ENCODE peak calls at places on chromosomes 7 and 10, in seven cellular contexts. L is activated T-cell treated with anti-CD3 and anti-CD28 coated beads for 1 hour; Z is T-helper 1 cell; M is caudate nucleus; D is AG08396; A is CD4-positive, alpha-beta memory T cell; S is SW480. O is an unnamed sample.
A peak's percentile ranks its signal among the peaks of the same experiment; 100 is the strongest.

GRCh38 chr7:42736931-42737330 is 174.9 kb downstream of the C7orf25 start:
- DNase-seq in L (no peak), Z (no peak), M (no peak), D (no peak), A (no peak), S (peak; percentile 45), O (no peak)

GRCh38 chr7:27160147-27160545 is 3.7 kb upstream of the HOXA7 start:
- DNase-seq in L (no peak), Z (no peak), M (no peak), D (no peak), A (no peak), S (no peak), O (no peak)

GRCh38 chr7:17056491-17057142 is 174.8 kb upstream of the AGR3 start:
- DNase-seq in L (no peak), Z (no peak), M (no peak), D (no peak), A (no peak), S (no peak), O (no peak)

GRCh38 chr10:11437391-11438241 is 173.8 kb downstream of the USP6NL start:
- DNase-seq in L (no peak), Z (no peak), M (no peak), D (no peak), A (no peak), S (no peak), O (peak; percentile 21)

GRCh38 chr7:26399309-26399610 is 107.6 kb downstream of the SNX10 start:
- DNase-seq in L (no peak), Z (no peak), M (no peak), D (peak; percentile 39), A (no peak), S (peak; percentile 89), O (peak; percentile 66)

GRCh38 chr10:103168436-103168835 is 24.6 kb downstream of the NT5C2 start:
- DNase-seq in L (no peak), Z (no peak), M (no peak), D (no peak), A (no peak), S (no peak), O (no peak)

GRCh38 chr7:3294432-3295100 is 6.5 kb upstream of the SDK1 start:
- DNase-seq in L (no peak), Z (no peak), M (no peak), D (no peak), A (no peak), S (peak; percentile 59), O (no peak)

GRCh38 chr10:103192089-103192450 is 1.0 kb downstream of the NT5C2 start:
- DNase-seq in L (no peak), Z (no peak), M (no peak), D (no peak), A (no peak), S (peak; percentile 12), O (peak; percentile 25)

GRCh38 chr7:39691821-39692220 is 68.4 kb downstream of the RALA start:
- DNase-seq in L (no peak), Z (no peak), M (no peak), D (peak; percentile 31), A (no peak), S (no peak), O (no peak)

GRCh38 chr7:131327049-131327625 is 539 bp upstream of the MKLN1 start:
- DNase-seq in L (no peak), Z (peak; percentile 13), M (peak; percentile 25), D (peak; percentile 67), A (no peak), S (peak; percentile 70), O (peak; percentile 62)

GRCh38 chr7:51233375-51233774 is 83.2 kb downstream of the COBL start:
- DNase-seq in L (no peak), Z (no peak), M (no peak), D (no peak), A (no peak), S (no peak), O (no peak)

GRCh38 chr10:11830836-11831519 is 7.8 kb downstream of the PROSER2 start:
- DNase-seq in L (no peak), Z (no peak), M (no peak), D (no peak), A (no peak), S (no peak), O (no peak)

GRCh38 chr10:132388901-132389630 is 7.9 kb upstream of the PWWP2B start:
- DNase-seq in L (no peak), Z (no peak), M (no peak), D (peak; percentile 69), A (no peak), S (no peak), O (no peak)

GRCh38 chr7:42189535-42189934 is 47.5 kb downstream of the GLI3 start:
- DNase-seq in L (no peak), Z (no peak), M (no peak), D (no peak), A (no peak), S (no peak), O (no peak)

GRCh38 chr7:112997831-112998230 is 88.8 kb downstream of the GPR85 start:
- DNase-seq in L (no peak), Z (no peak), M (no peak), D (no peak), A (no peak), S (peak; percentile 7), O (no peak)

GRCh38 chr7:96401200-96401599 is 79.3 kb upstream of the SLC25A13 start:
- DNase-seq in L (no peak), Z (no peak), M (no peak), D (no peak), A (no peak), S (no peak), O (no peak)

GRCh38 chr10:22156750-22157149 is 61.1 kb downstream of the EBLN1 start:
- DNase-seq in L (no peak), Z (no peak), M (no peak), D (no peak), A (no peak), S (no peak), O (no peak)

GRCh38 chr7:17304926-17305325 is 6.5 kb downstream of the AHR start:
- DNase-seq in L (no peak), Z (no peak), M (no peak), D (peak; percentile 32), A (peak; percentile 49), S (peak; percentile 22), O (no peak)

GRCh38 chr7:32905175-32905662 is 13.7 kb upstream of the KBTBD2 start:
- DNase-seq in L (peak; percentile 44), Z (peak; percentile 69), M (peak; percentile 32), D (peak; percentile 48), A (peak; percentile 90), S (no peak), O (no peak)

GRCh38 chr7:100568936-100569844 is 4.5 kb downstream of the SAP25 start:
- DNase-seq in L (peak; percentile 34), Z (no peak), M (peak; percentile 66), D (no peak), A (peak; percentile 54), S (peak; percentile 84), O (peak; percentile 23)

GRCh38 chr10:5428133-5428532 is 15.8 kb downstream of the NET1 start:
- DNase-seq in L (no peak), Z (no peak), M (no peak), D (no peak), A (no peak), S (no peak), O (no peak)

GRCh38 chr7:10237306-10237705 is 736.4 kb upstream of the PHF14 start:
- DNase-seq in L (no peak), Z (no peak), M (no peak), D (no peak), A (no peak), S (peak; percentile 72), O (no peak)

GRCh38 chr10:124725171-124725631 is 19.0 kb downstream of the FAM53B start:
- DNase-seq in L (no peak), Z (no peak), M (no peak), D (no peak), A (no peak), S (no peak), O (no peak)

GRCh38 chr7:142478479-142479220 is 220.8 kb upstream of the PRSS58 start:
- DNase-seq in L (no peak), Z (no peak), M (no peak), D (peak; percentile 17), A (peak; percentile 31), S (peak; percentile 55), O (no peak)

GRCh38 chr7:128221929-128222403 is 19.1 kb upstream of the LEP start:
- DNase-seq in L (no peak), Z (no peak), M (no peak), D (peak; percentile 79), A (no peak), S (no peak), O (no peak)

GRCh38 chr7:98881561-98882315 is 3.4 kb downstream of the TRRAP start:
- DNase-seq in L (no peak), Z (no peak), M (no peak), D (no peak), A (no peak), S (no peak), O (no peak)

GRCh38 chr7:138027100-138027499 is 25.2 kb upstream of the CREB3L2 start:
- DNase-seq in L (no peak), Z (no peak), M (no peak), D (no peak), A (no peak), S (no peak), O (no peak)

GRCh38 chr7:1611708-1612241 is 41.9 kb upstream of the PSMG3 start:
- DNase-seq in L (no peak), Z (no peak), M (peak; percentile 18), D (peak; percentile 77), A (no peak), S (peak; percentile 79), O (peak; percentile 53)

O was measured in cerebellum.